ENCODE peak calls at places on chromosomes 6 and 20, in ten cellular contexts. One of them, this sample, is unnamed.
A peak's percentile ranks its signal among the peaks of the same experiment; 100 is the strongest.

GRCh38 chr20:57385940-57386339 is 5.3 kb upstream of the RBM38 start:
- DNase-seq in RPMI7951: no peak
- DNase-seq in sigmoid colon: no peak
- DNase-seq in CD4-positive, alpha-beta T cell: no peak
- DNase-seq in C1 segment of cervical spinal cord: no peak
- DNase-seq in foreskin fibroblast: no peak
- DNase-seq in activated CD8-positive, alpha-beta T cell treated with anti-CD3 and anti-CD28 coated beads for 36 hours: no peak
- DNase-seq in psoas muscle: no peak
- DNase-seq in T-cell: no peak
- DNase-seq in EL: no peak
- DNase-seq in this sample: no peak

GRCh38 chr20:33733654-33734576 is 2.1 kb downstream of the ZNF341 start:
- DNase-seq in RPMI7951: peak; percentile 57
- DNase-seq in C1 segment of cervical spinal cord: peak; percentile 4
- DNase-seq in activated CD8-positive, alpha-beta T cell treated with anti-CD3 and anti-CD28 coated beads for 36 hours: no peak
- DNase-seq in T-cell: no peak
- DNase-seq in sigmoid colon: peak; percentile 68
- DNase-seq in EL: peak; percentile 88
- DNase-seq in psoas muscle: no peak
- DNase-seq in foreskin fibroblast: peak; percentile 75
- DNase-seq in CD4-positive, alpha-beta T cell: no peak
- DNase-seq in this sample: peak; percentile 65

GRCh38 chr20:47708140-47708807 is 77.0 kb downstream of the SULF2 start:
- DNase-seq in RPMI7951: no peak
- DNase-seq in T-cell: no peak
- DNase-seq in sigmoid colon: no peak
- DNase-seq in foreskin fibroblast: no peak
- DNase-seq in EL: no peak
- DNase-seq in C1 segment of cervical spinal cord: no peak
- DNase-seq in CD4-positive, alpha-beta T cell: no peak
- DNase-seq in psoas muscle: no peak
- DNase-seq in activated CD8-positive, alpha-beta T cell treated with anti-CD3 and anti-CD28 coated beads for 36 hours: no peak
- DNase-seq in this sample: no peak

GRCh38 chr6:166516256-166516655 is 70.2 kb downstream of the RAMACL start:
- DNase-seq in T-cell: no peak
- DNase-seq in sigmoid colon: no peak
- DNase-seq in psoas muscle: no peak
- DNase-seq in CD4-positive, alpha-beta T cell: no peak
- DNase-seq in EL: no peak
- DNase-seq in activated CD8-positive, alpha-beta T cell treated with anti-CD3 and anti-CD28 coated beads for 36 hours: no peak
- DNase-seq in RPMI7951: no peak
- DNase-seq in C1 segment of cervical spinal cord: no peak
- DNase-seq in foreskin fibroblast: no peak
- DNase-seq in this sample: no peak

GRCh38 chr6:169575365-169575764 is 126.5 kb downstream of the WDR27 start:
- DNase-seq in activated CD8-positive, alpha-beta T cell treated with anti-CD3 and anti-CD28 coated beads for 36 hours: no peak
- DNase-seq in psoas muscle: no peak
- DNase-seq in C1 segment of cervical spinal cord: no peak
- DNase-seq in sigmoid colon: no peak
- DNase-seq in CD4-positive, alpha-beta T cell: no peak
- DNase-seq in RPMI7951: no peak
- DNase-seq in EL: no peak
- DNase-seq in T-cell: no peak
- DNase-seq in foreskin fibroblast: no peak
- DNase-seq in this sample: no peak

GRCh38 chr6:3516094-3516493 is 59.2 kb upstream of the SLC22A23 start:
- DNase-seq in psoas muscle: no peak
- DNase-seq in activated CD8-positive, alpha-beta T cell treated with anti-CD3 and anti-CD28 coated beads for 36 hours: no peak
- DNase-seq in T-cell: no peak
- DNase-seq in CD4-positive, alpha-beta T cell: no peak
- DNase-seq in C1 segment of cervical spinal cord: no peak
- DNase-seq in EL: peak; percentile 24
- DNase-seq in sigmoid colon: no peak
- DNase-seq in foreskin fibroblast: peak; percentile 37
- DNase-seq in RPMI7951: peak; percentile 56
- DNase-seq in this sample: no peak

GRCh38 chr6:15062311-15063252 is 183.3 kb upstream of the JARID2 start:
- DNase-seq in foreskin fibroblast: peak; percentile 14
- DNase-seq in T-cell: no peak
- DNase-seq in sigmoid colon: no peak
- DNase-seq in RPMI7951: peak; percentile 99
- DNase-seq in activated CD8-positive, alpha-beta T cell treated with anti-CD3 and anti-CD28 coated beads for 36 hours: no peak
- DNase-seq in EL: peak; percentile 86
- DNase-seq in CD4-positive, alpha-beta T cell: no peak
- DNase-seq in psoas muscle: no peak
- DNase-seq in C1 segment of cervical spinal cord: no peak
- DNase-seq in this sample: peak; percentile 98

GRCh38 chr20:54606384-54606783 is 131.0 kb downstream of the DOK5 start:
- DNase-seq in RPMI7951: no peak
- DNase-seq in C1 segment of cervical spinal cord: no peak
- DNase-seq in EL: no peak
- DNase-seq in T-cell: no peak
- DNase-seq in foreskin fibroblast: no peak
- DNase-seq in activated CD8-positive, alpha-beta T cell treated with anti-CD3 and anti-CD28 coated beads for 36 hours: no peak
- DNase-seq in psoas muscle: no peak
- DNase-seq in sigmoid colon: no peak
- DNase-seq in CD4-positive, alpha-beta T cell: no peak
- DNase-seq in this sample: no peak

This sample was measured in foreskin melanocyte.